ENCODE peak calls at places on chromosomes 11 and 22, in eight cellular contexts. X is NCI-H1105 treated with DMSO at 0.1 percent for 48 hours; I is activated T-helper 1 cell treated with anti-CD3 and anti-CD28 coated beads, Interleukin-12 subunit alpha, Interleukin-12 subunit beta, Interleukin-2, Interleukin-4 antibody, amounts not matched to agents 30 ng/mL and 10 ng/mL and 1 ng/mL, durations not matched to agents 14 hours and 24 hours and 36 hours; M is caudate nucleus; V is astrocyte of the cerebellum; L is cardiac fibroblast; C is ecto neural progenitor cell; G is skeletal muscle cell. K is an unnamed sample.

GRCh38 chr11:104462346-104462745 is 298.4 kb upstream of the PDGFD start:
- DNase-seq in V (peak; percentile 4), I (no peak), C (no peak), M (no peak), X (no peak), L (peak; percentile 67), G (peak; percentile 84), K (peak; percentile 2)

GRCh38 chr22:43098356-43098755 is 9.2 kb upstream of the TTLL1 start:
- DNase-seq in M (no peak), L (peak; percentile 39), C (no peak), X (no peak), I (no peak), G (no peak), V (no peak), K (no peak)

GRCh38 chr22:40922484-40923303 is 28.5 kb upstream of the RBX1 start:
- DNase-seq in L (peak; percentile 81), I (peak; percentile 8), X (peak; percentile 59), G (peak; percentile 18), V (peak; percentile 59), C (no peak), M (no peak), K (peak; percentile 51)

GRCh38 chr11:63805844-63806415 is 7.3 kb upstream of the SPINDOC start:
- DNase-seq in M (no peak), G (no peak), C (no peak), X (no peak), I (no peak), L (peak; percentile 82), V (no peak), K (no peak)

GRCh38 chr22:30196141-30196866 is 50.3 kb downstream of the LIF start:
- DNase-seq in I (peak; percentile 59), C (no peak), G (peak; percentile 100), M (no peak), X (peak; percentile 74), L (peak; percentile 99), V (peak; percentile 99), K (peak; percentile 100)

GRCh38 chr11:10543782-10544181 is 2.8 kb upstream of the RNF141 start:
- DNase-seq in M (no peak), G (no peak), X (no peak), V (no peak), C (no peak), L (no peak), I (no peak), K (no peak)

GRCh38 chr22:42747701-42748513 is 27.2 kb upstream of the A4GALT start:
- DNase-seq in L (peak; percentile 81), C (no peak), I (no peak), X (no peak), V (no peak), M (no peak), G (peak; percentile 41), K (peak; percentile 82)

GRCh38 chr11:57116654-57117053 is 65.1 kb upstream of the LRRC55 start:
- DNase-seq in I (no peak), G (peak; percentile 13), V (peak; percentile 16), C (no peak), L (peak; percentile 67), X (peak; percentile 49), M (no peak), K (peak; percentile 18)

GRCh38 chr11:67233584-67234190 is 32.6 kb upstream of the GRK2 start:
- DNase-seq in C (no peak), G (no peak), X (no peak), M (no peak), V (no peak), I (no peak), L (no peak), K (no peak)

GRCh38 chr11:133809525-133810178 is 35.7 kb downstream of the SPATA19 start:
- DNase-seq in M (no peak), G (no peak), I (no peak), V (no peak), L (no peak), X (no peak), C (peak; percentile 64), K (no peak)

GRCh38 chr11:70263363-70263762 is 7.1 kb upstream of the PPFIA1 start:
- DNase-seq in M (no peak), I (no peak), L (no peak), G (no peak), V (no peak), X (no peak), C (no peak), K (no peak)

GRCh38 chr11:122399375-122399774 is 256.1 kb upstream of the UBASH3B start:
- DNase-seq in G (no peak), M (no peak), V (no peak), X (no peak), C (no peak), L (no peak), I (no peak), K (no peak)

GRCh38 chr22:37636186-37636948 is 3.1 kb upstream of the SH3BP1 start:
- DNase-seq in I (no peak), M (peak; percentile 29), X (no peak), V (peak; percentile 69), C (no peak), G (peak; percentile 65), L (peak; percentile 89), K (no peak)

GRCh38 chr11:65810046-65810868 is 23.4 kb downstream of the OVOL1 start:
- DNase-seq in M (no peak), L (no peak), I (no peak), G (no peak), C (no peak), V (no peak), X (no peak), K (no peak)

GRCh38 chr11:82458777-82459176 is 274.9 kb downstream of the FAM181B start:
- DNase-seq in I (no peak), X (peak; percentile 32), L (no peak), G (no peak), M (no peak), C (peak; percentile 56), V (no peak), K (no peak)

GRCh38 chr22:38718414-38718813 is 12.7 kb downstream of the GTPBP1 start:
- DNase-seq in C (no peak), V (no peak), X (no peak), M (no peak), G (no peak), L (peak; percentile 82), I (no peak), K (peak; percentile 74)

GRCh38 chr22:30855677-30856518 is 112.7 kb downstream of the MORC2 start:
- DNase-seq in M (no peak), C (no peak), X (no peak), L (no peak), I (no peak), G (no peak), V (no peak), K (no peak)

GRCh38 chr22:36936362-36937116 is 23.1 kb downstream of the CSF2RB start:
- DNase-seq in G (no peak), L (no peak), C (no peak), V (no peak), X (no peak), I (no peak), M (no peak), K (no peak)

GRCh38 chr22:18055619-18056160 is 22.1 kb upstream of the PEX26 start:
- DNase-seq in V (no peak), G (no peak), L (no peak), X (no peak), I (no peak), C (no peak), M (no peak), K (no peak)

GRCh38 chr11:113481672-113482071 is 6.5 kb upstream of the DRD2 start:
- DNase-seq in I (no peak), C (no peak), X (no peak), L (no peak), M (no peak), V (no peak), G (no peak), K (no peak)

GRCh38 chr22:37639070-37639760 is at the start of gene SH3BP1:
- DNase-seq in L (peak; percentile 48), G (no peak), M (no peak), X (peak; percentile 18), V (no peak), C (peak; percentile 84), I (peak; percentile 64), K (no peak)

GRCh38 chr11:95149659-95150294 is 60.1 kb downstream of the ENDOD1 start:
- DNase-seq in V (no peak), X (no peak), C (peak; percentile 79), I (no peak), L (peak; percentile 73), M (peak; percentile 55), G (no peak), K (no peak)

GRCh38 chr22:27133951-27134664 is 476.7 kb downstream of the MIAT start:
- DNase-seq in M (no peak), L (peak; percentile 83), I (no peak), V (peak; percentile 67), X (no peak), G (peak; percentile 68), C (no peak), K (peak; percentile 87)

GRCh38 chr22:20298110-20298802 is 21.6 kb downstream of the DGCR6L start:
- DNase-seq in V (no peak), G (no peak), I (no peak), C (no peak), L (no peak), X (no peak), M (no peak), K (no peak)

GRCh38 chr11:28981331-28981865 is 873.2 kb downstream of the METTL15 start:
- DNase-seq in L (peak; percentile 35), G (peak; percentile 52), C (no peak), V (no peak), X (peak; percentile 37), I (no peak), M (no peak), K (no peak)

GRCh38 chr11:4626207-4627105 is 10.8 kb upstream of the OR51D1 start:
- DNase-seq in I (peak; percentile 44), C (peak; percentile 82), X (peak; percentile 80), V (peak; percentile 55), M (no peak), L (peak; percentile 82), G (peak; percentile 26), K (peak; percentile 54)

GRCh38 chr22:39287076-39287743 is 32.2 kb downstream of the RPL3 start:
- DNase-seq in M (no peak), I (no peak), L (no peak), X (no peak), C (no peak), V (no peak), G (no peak), K (no peak)

GRCh38 chr11:103958475-103959215 is 77.8 kb upstream of the DDI1 start:
- DNase-seq in G (no peak), V (no peak), I (no peak), M (no peak), X (no peak), L (no peak), C (no peak), K (no peak)

GRCh38 chr22:42069801-42070516 is 653 bp downstream of the NAGA start:
- DNase-seq in X (no peak), G (no peak), I (peak; percentile 14), C (no peak), L (no peak), V (no peak), M (no peak), K (no peak)

K was measured in stromal cell of bone marrow.